ENCODE peak calls at places on chromosomes 13 and 19, in six cellular contexts. B is CD8-positive, alpha-beta T cell; M is PC-3; N is GM13977; U is NCI-H1436 treated with DMSO at 0.1 percent for 48 hours; T is MCF 10A. X is an unnamed sample.

GRCh38 chr19:53982611-53983010 is 8.8 kb upstream of the CACNG6 start:
- DNase-seq in B (no peak), T (no peak), N (no peak), M (peak; percentile 67), U (no peak), X (no peak)

GRCh38 chr19:36054733-36055686 is at the start of gene WDR62:
- DNase-seq in B (peak; percentile 91), U (peak; percentile 92), N (peak; percentile 97), M (peak; percentile 84), T (peak; percentile 96), X (no peak)

GRCh38 chr13:113669871-113670341 is 2.9 kb downstream of the GRK1 start:
- DNase-seq in N (no peak), M (no peak), U (no peak), B (no peak), T (no peak), X (no peak)

GRCh38 chr13:38530492-38530891 is 156.4 kb upstream of the FREM2 start:
- DNase-seq in N (no peak), B (no peak), M (peak; percentile 33), U (no peak), T (peak; percentile 33), X (peak; percentile 7)

GRCh38 chr19:6047256-6047655 is 63.0 kb downstream of the RFX2 start:
- DNase-seq in B (no peak), M (no peak), U (no peak), N (no peak), T (no peak), X (no peak)

GRCh38 chr19:13906525-13906904 is 514 bp downstream of the CC2D1A start:
- DNase-seq in N (no peak), T (peak; percentile 24), B (no peak), M (peak; percentile 43), U (no peak), X (no peak)

GRCh38 chr13:26022538-26023292 is 29.1 kb downstream of the SHISA2 start:
- DNase-seq in M (peak; percentile 97), B (no peak), U (no peak), N (no peak), T (peak; percentile 92), X (peak; percentile 16)

GRCh38 chr13:24086642-24087041 is 73.9 kb upstream of the SPATA13 start:
- DNase-seq in M (no peak), T (no peak), N (no peak), B (no peak), U (no peak), X (no peak)

GRCh38 chr19:46340051-46340659 is 6.7 kb upstream of the PPP5C start:
- DNase-seq in U (no peak), B (no peak), T (no peak), N (no peak), M (no peak), X (no peak)